ENCODE peak calls at places on chromosome 18, in eight cellular contexts. K is stomach, C is sigmoid colon, A is tibial nerve, D is H1, N is ovary, J is A549, R is K562. B is an unnamed sample.

GRCh38 chr18:23703057-23703986 is 14.1 kb downstream of the LAMA3 start:
- DNase-seq in K (no peak), C (no peak), A (no peak), D (no peak), N (no peak), J (peak), R (peak), B (no peak)

GRCh38 chr18:45951021-45951714 is 16.0 kb downstream of the EPG5 start:
- DNase-seq in K (no peak), C (no peak), A (no peak), D (no peak), N (no peak), J (peak), R (no peak), B (no peak)

GRCh38 chr18:9811978-9812377 is 73.8 kb upstream of the TXNDC2 start:
- DNase-seq in K (no peak), C (no peak), A (no peak), D (no peak), N (no peak), J (no peak), R (peak), B (no peak)

GRCh38 chr18:22169889-22170420 is 566 bp downstream of the GATA6 start:
- DNase-seq in K (no peak), C (no peak), A (no peak), D (no peak), N (peak), J (no peak), R (no peak), B (no peak)

GRCh38 chr18:61394983-61395382 is 61.8 kb downstream of the CDH20 start:
- DNase-seq in K (no peak), C (no peak), A (no peak), D (no peak), N (no peak), J (no peak), R (no peak), B (no peak)

GRCh38 chr18:6352275-6352674 is 62.4 kb downstream of the L3MBTL4 start:
- DNase-seq in K (no peak), C (no peak), A (no peak), D (no peak), N (no peak), J (no peak), R (no peak), B (no peak)

GRCh38 chr18:50397023-50397422 is 22.2 kb downstream of the SKA1 start:
- DNase-seq in K (no peak), C (no peak), A (no peak), D (no peak), N (no peak), J (no peak), R (no peak), B (no peak)

GRCh38 chr18:52670903-52671302 is 330.9 kb downstream of the DCC start:
- DNase-seq in K (no peak), C (no peak), A (no peak), D (no peak), N (no peak), J (peak), R (no peak), B (no peak)

GRCh38 chr18:31454066-31454708 is 6.6 kb downstream of the DSG3 start:
- DNase-seq in K (no peak), C (no peak), A (no peak), D (no peak), N (no peak), J (peak), R (no peak), B (no peak)

GRCh38 chr18:44731866-44732555 is 51.3 kb downstream of the SETBP1 start:
- DNase-seq in K (no peak), C (no peak), A (no peak), D (no peak), N (no peak), J (no peak), R (no peak), B (no peak)

GRCh38 chr18:31241900-31242409 is 76.0 kb upstream of the DSG1 start:
- DNase-seq in K (no peak), C (no peak), A (no peak), D (peak), N (no peak), J (peak), R (peak), B (peak)

GRCh38 chr18:31399336-31400032 is 22.9 kb downstream of the DSG4 start:
- DNase-seq in K (no peak), C (no peak), A (no peak), D (no peak), N (no peak), J (no peak), R (no peak), B (peak)

GRCh38 chr18:35580748-35581534 is 599 bp upstream of the GALNT1 start:
- DNase-seq in K (peak), C (peak), A (peak), D (peak), N (peak), J (peak), R (peak), B (peak)

GRCh38 chr18:62585274-62586147 is 62.7 kb downstream of the ZCCHC2 start:
- DNase-seq in K (no peak), C (no peak), A (no peak), D (no peak), N (no peak), J (no peak), R (no peak), B (no peak)

DNA sequence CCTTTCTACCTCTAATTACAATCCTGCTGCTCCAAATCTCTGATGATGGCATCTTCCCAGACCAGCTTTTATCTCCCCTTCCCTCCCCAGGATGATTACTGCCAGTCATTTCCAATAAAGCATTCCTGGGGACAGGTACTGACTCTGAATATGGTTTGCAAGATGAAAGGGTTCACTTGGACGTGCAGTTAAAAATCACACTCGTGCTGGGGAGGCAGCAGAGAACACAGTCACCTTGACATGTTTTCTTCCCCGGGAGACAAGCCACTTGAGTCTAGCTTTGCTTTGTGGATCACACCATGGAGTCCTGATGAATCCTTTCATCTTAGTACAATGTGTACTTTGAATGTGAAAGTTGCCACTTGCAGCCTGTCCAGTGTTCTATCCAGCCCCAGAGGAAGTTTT is 175.0 kb downstream of the ALPK2 start:
- DNase-seq in K (no peak), C (no peak), A (no peak), D (no peak), N (no peak), J (no peak), R (no peak), B (no peak)
- TF ChIP-seq POLR2A in K (no peak), C (no peak), A (no peak), D (no peak), N (no peak), J (no peak), R (no peak), B (no peak)

DNA sequence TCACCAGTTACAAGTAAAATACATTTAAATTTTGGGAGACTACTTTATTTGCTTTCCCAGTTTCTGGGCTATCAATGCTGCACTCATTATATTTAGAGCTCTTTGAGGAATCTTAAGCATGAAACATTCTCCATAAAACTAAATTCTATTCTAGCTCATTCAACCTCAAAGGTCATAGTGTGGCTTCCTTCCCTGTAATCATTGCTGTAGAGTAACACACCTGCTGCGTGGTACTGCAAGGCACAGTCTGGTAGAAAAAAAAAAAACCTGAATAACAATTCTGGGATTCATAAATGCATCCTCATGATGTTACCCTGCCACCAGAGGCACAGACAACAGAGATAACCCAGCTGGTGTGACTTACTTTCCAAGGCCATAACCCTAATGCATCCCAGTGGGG is 1481.8 kb upstream of the PIK3C3 start:
- DNase-seq in K (no peak), C (no peak), A (no peak), D (no peak), N (no peak), J (no peak), R (no peak), B (no peak)
- TF ChIP-seq EP300 in K (no peak), C (no peak), A (no peak), D (no peak), N (no peak), J (no peak), R (no peak), B (no peak)

DNA sequence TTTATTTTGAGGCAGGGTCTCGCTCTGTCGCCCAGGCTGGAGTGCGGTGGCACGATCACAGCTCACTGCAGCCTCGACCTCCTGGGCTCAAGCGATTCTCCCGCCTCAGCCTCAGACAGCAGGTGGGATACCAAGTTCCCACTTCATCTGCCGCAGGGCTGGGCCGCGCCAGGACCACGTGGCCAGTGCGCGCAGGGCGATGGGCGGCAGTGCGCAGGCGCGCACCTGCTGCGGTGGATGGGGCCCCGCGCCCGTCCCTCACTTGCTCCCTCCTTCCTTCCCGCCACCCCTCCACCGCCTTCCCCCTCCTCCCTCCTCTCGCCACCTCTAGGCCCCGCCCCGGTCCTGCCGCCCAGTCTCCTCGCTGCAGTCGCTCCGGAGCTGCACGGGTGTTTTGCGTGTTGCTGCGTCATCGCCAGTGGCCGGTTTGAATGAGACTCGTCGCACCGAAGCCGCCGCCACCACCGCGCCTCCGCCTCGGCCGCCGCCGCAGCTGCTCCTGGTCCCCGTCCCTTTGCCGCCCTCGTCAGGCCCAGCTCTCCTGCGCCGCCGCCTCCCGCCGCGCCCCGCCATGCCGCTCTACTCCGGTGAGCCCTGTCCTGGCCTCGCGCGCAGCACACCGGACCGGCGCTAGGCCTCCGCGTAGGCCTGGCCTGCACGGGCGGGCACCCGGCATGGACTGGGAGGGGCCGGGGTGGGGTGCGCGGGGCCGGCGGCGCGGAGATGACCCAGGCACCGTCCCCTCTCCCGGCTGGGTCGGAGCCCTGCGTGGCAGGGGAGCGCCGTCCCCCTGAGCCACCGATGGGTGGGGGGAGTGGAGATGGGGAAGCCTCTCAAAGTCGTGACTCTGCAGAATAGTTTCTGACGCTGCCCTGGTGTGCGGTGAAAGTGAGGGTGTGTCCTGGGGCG is at the start of gene USP14:
- DNase-seq in K (peak), C (peak), A (peak), D (peak), N (peak), J (peak), R (peak), B (peak)
- TF ChIP-seq POLR2A in K (no peak), C (no peak), A (peak), D (peak), N (peak), J (peak), R (peak), B (peak)

DNA sequence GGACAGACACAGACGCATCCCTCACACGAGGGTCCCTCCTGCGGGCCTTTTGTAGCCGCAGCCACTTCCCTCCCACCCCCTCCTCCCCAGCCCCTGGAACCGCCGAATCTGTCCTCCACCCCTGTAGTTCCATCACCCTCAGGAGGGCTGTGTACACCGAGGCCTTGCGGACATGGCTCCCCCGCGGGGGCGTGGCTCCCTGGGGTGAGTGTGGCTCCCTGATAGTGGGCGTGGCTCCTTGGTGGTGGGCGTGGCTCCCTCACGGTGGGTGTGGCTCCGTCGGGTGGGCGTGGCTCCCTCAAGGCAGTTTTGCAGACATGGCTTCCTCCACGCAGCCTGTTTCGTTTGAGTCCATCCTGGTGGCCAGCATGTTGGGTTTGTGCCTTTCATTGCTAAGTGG is 420.7 kb upstream of the SALL3 start:
- DNase-seq in K (no peak), C (no peak), A (no peak), D (no peak), N (no peak), J (no peak), R (peak), B (no peak)
- TF ChIP-seq EP300 in K (no peak), C (no peak), A (no peak), D (no peak), N (no peak), J (no peak), R (no peak), B (no peak)

B was measured in transverse colon.